ENCODE peak calls at places on chromosomes 7 and 10, in six cellular contexts. Q is DND-41, R is kidney epithelial cell, M is mammary epithelial cell, F is adrenal gland, J is HFF-Myc. Z is an unnamed sample.
A peak's percentile ranks its signal among the peaks of the same experiment; 100 is the strongest.

GRCh38 chr7:7183061-7183832 is 903 bp downstream of the C1GALT1 start:
- DNase-seq in Q (no peak), J (no peak), F (peak; percentile 54), M (peak; percentile 65), R (no peak), Z (peak; percentile 59)

GRCh38 chr10:36172054-36172531 is 530.0 kb upstream of the FZD8 start:
- DNase-seq in J (peak; percentile 5), M (peak; percentile 39), F (no peak), R (no peak), Q (no peak), Z (no peak)

GRCh38 chr7:36661135-36661840 is 63.0 kb downstream of the AOAH start:
- DNase-seq in M (peak; percentile 92), R (peak; percentile 70), F (no peak), Q (no peak), J (no peak), Z (no peak)

GRCh38 chr10:34498821-34499220 is 316.3 kb downstream of the PARD3 start:
- DNase-seq in F (no peak), Q (no peak), R (no peak), M (no peak), J (no peak), Z (no peak)

GRCh38 chr10:24223953-24224352 is 15.0 kb downstream of the KIAA1217 start:
- DNase-seq in R (no peak), J (no peak), F (peak; percentile 53), Q (no peak), M (no peak), Z (no peak)

GRCh38 chr7:54841772-54842707 is 83.0 kb upstream of the SEC61G start:
- DNase-seq in J (peak; percentile 37), Q (no peak), F (peak; percentile 33), M (no peak), R (no peak), Z (no peak)

GRCh38 chr7:676246-676971 is 50.1 kb upstream of the DNAAF5 start:
- DNase-seq in F (no peak), J (no peak), Q (no peak), R (no peak), M (no peak), Z (no peak)

GRCh38 chr7:153588596-153588995 is 463.6 kb upstream of the DPP6 start:
- DNase-seq in R (no peak), M (no peak), F (no peak), Q (no peak), J (no peak), Z (no peak)

GRCh38 chr10:121696854-121697253 is 98.6 kb upstream of the FGFR2 start:
- DNase-seq in F (peak; percentile 50), R (no peak), J (no peak), Q (peak; percentile 43), M (no peak), Z (peak; percentile 36)

GRCh38 chr7:44311561-44312495 is 13.6 kb downstream of the CAMK2B start:
- DNase-seq in R (no peak), F (no peak), Q (no peak), M (no peak), J (no peak), Z (no peak)

GRCh38 chr7:33837356-33837851 is 67.9 kb upstream of the BMPER start:
- DNase-seq in M (no peak), F (no peak), J (no peak), Q (no peak), R (no peak), Z (no peak)

GRCh38 chr10:115706482-115707076 is 566.4 kb downstream of the GFRA1 start:
- DNase-seq in R (no peak), F (peak; percentile 6), Q (no peak), M (peak; percentile 1), J (peak; percentile 19), Z (no peak)

GRCh38 chr10:100637785-100638184 is 102.0 kb downstream of the HIF1AN start:
- DNase-seq in R (no peak), Q (peak; percentile 9), F (no peak), M (no peak), J (no peak), Z (peak; percentile 53)

GRCh38 chr10:116278832-116279231 is 5.8 kb upstream of the GFRA1 start:
- DNase-seq in M (no peak), Q (no peak), J (no peak), F (no peak), R (no peak), Z (no peak)

GRCh38 chr10:69845574-69846251 is 44.0 kb downstream of the COL13A1 start:
- DNase-seq in R (peak; percentile 68), J (no peak), Q (no peak), M (peak; percentile 28), F (peak; percentile 87), Z (no peak)

GRCh38 chr10:119786117-119786769 is 60.4 kb downstream of the INPP5F start:
- DNase-seq in J (no peak), Q (peak; percentile 12), R (no peak), F (peak; percentile 16), M (no peak), Z (no peak)

GRCh38 chr10:75035975-75036708 is 75.3 kb upstream of the SAMD8 start:
- DNase-seq in J (peak; percentile 24), F (no peak), R (no peak), Q (no peak), M (peak; percentile 14), Z (peak; percentile 67)

GRCh38 chr7:26853788-26854393 is 10.5 kb downstream of the SKAP2 start:
- DNase-seq in M (peak; percentile 52), F (no peak), Q (no peak), J (no peak), R (no peak), Z (no peak)

GRCh38 chr10:50605280-50606270 is 18.2 kb downstream of the SGMS1 start:
- DNase-seq in Q (no peak), R (peak; percentile 57), F (peak; percentile 84), J (no peak), M (peak; percentile 96), Z (no peak)

GRCh38 chr10:15476337-15476736 is 105.2 kb upstream of the FAM171A1 start:
- DNase-seq in R (no peak), F (no peak), J (no peak), M (no peak), Q (no peak), Z (no peak)

DNA sequence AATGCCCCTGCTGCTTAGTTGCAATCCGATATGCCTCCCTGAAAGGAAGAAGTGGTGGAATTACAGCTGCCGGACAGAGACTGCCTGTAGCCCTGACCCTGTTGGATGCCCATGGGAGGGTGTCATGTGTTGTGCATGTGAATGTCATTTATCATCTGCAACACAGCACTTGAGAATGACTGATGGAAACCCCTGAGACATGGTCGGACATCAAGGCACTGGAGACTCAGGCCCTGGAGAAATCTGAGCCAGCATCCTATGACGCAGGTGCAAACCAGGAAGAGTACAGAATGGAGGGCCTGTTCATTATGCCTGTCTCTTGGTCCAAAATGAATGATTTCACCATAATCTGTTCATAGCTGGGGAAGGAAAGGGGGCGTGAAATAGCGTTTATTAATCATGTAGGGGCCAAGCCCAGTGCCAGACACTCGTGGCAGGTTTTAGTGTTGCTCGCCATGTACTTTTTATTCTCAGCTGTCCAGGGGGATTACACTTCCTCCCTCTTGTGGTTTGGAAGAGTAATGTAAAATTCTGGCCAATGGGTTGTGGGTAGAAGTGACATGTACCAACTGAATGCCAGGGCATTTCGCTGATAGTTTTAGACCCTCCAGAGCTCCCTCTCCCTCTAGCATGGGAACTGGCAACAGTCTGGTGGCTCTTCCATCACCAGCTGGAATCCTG is 23.0 kb upstream of the LEP start:
- DNase-seq in M (no peak), R (no peak), J (no peak), Q (no peak), F (no peak), Z (no peak)
- TF ChIP-seq CTCF in M (peak; percentile 16), R (peak; percentile 12), J (peak; percentile 2), Q (peak; percentile 10), F (no peak), Z (no peak)

GRCh38 chr7:99293167-99293566 is 20.5 kb downstream of the MYH16 start:
- DNase-seq in F (no peak), M (no peak), J (no peak), Q (no peak), R (no peak), Z (no peak)

GRCh38 chr7:99293650-99294049 is 21.0 kb downstream of the MYH16 start:
- DNase-seq in J (no peak), M (no peak), R (no peak), Q (no peak), F (no peak), Z (no peak)

GRCh38 chr7:99301496-99301895 is 24.2 kb upstream of the ARPC1A start:
- DNase-seq in F (no peak), Q (no peak), R (no peak), J (no peak), M (no peak), Z (no peak)

GRCh38 chr7:99292127-99292526 is 19.5 kb downstream of the MYH16 start:
- DNase-seq in F (no peak), J (no peak), R (no peak), M (no peak), Q (no peak), Z (no peak)

DNA sequence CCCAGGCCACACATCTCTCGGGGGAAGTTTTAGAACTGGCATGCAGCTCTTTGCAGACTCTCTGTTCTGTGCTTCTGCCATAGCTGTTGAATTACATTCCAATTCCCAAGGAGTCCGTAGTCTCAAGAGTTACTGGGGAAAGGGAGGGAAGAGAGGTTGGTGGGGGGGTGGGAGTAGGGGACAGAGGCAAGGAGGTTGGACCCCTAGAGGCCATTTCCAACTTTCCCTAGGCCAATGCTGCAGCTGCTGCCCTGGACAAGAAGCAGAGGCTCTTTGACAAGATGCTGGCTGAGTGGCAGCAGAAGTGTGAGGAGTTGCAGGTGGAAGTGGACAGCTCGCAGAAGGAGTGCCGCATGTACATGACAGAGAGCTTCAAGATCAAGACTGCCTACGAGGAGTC is 23.8 kb downstream of the MYH16 start:
- DNase-seq in J (no peak), F (no peak), M (no peak), Q (no peak), R (no peak), Z (no peak)
- TF ChIP-seq CTCF in J (no peak), F (no peak), M (no peak), Q (no peak), R (no peak), Z (no peak)

GRCh38 chr10:37246637-37247036 is 121.2 kb downstream of the ANKRD30A start:
- DNase-seq in F (no peak), R (no peak), M (no peak), Q (no peak), J (no peak), Z (no peak)
- TF ChIP-seq CTCF in F (no peak), R (no peak), M (no peak), Q (no peak), J (no peak), Z (no peak)

GRCh38 chr10:71683301-71683700 is 36.3 kb downstream of the C10orf105 start:
- DNase-seq in F (no peak), J (no peak), R (no peak), M (no peak), Q (no peak), Z (no peak)

GRCh38 chr10:71685554-71686202 is 33.9 kb downstream of the C10orf105 start:
- DNase-seq in Q (no peak), M (no peak), R (no peak), J (no peak), F (no peak), Z (no peak)

GRCh38 chr10:71681977-71682376 is 37.6 kb downstream of the C10orf105 start:
- DNase-seq in Q (no peak), M (no peak), F (no peak), R (no peak), J (no peak), Z (no peak)

GRCh38 chr10:71687077-71687476 is 32.5 kb downstream of the C10orf105 start:
- DNase-seq in M (no peak), Q (no peak), R (no peak), J (no peak), F (no peak), Z (no peak)

GRCh38 chr10:71684356-71685173 is 35.0 kb downstream of the C10orf105 start:
- DNase-seq in Q (peak; percentile 43), R (no peak), J (no peak), F (no peak), M (no peak), Z (no peak)
- TF ChIP-seq CTCF in Q (peak; percentile 19), R (no peak), J (no peak), F (no peak), M (no peak), Z (no peak)